ENCODE peak calls at places on chromosomes 16 and 17, in four cellular contexts. One of them, this sample, is unnamed.

GRCh38 chr16:78372302-78372701 is 272.8 kb downstream of the WWOX start:
- DNase-seq in hepatocyte: no peak
- DNase-seq in neural crest cell: no peak
- DNase-seq in AG10803: no peak
- DNase-seq in this sample: no peak

GRCh38 chr17:45983614-45984310 is 15.3 kb upstream of the STH start:
- DNase-seq in hepatocyte: no peak
- DNase-seq in neural crest cell: no peak
- DNase-seq in AG10803: no peak
- DNase-seq in this sample: no peak

GRCh38 chr17:45719335-45720071 is 64.6 kb upstream of the CRHR1 start:
- DNase-seq in hepatocyte: peak; percentile 68
- DNase-seq in neural crest cell: no peak
- DNase-seq in AG10803: peak; percentile 78
- DNase-seq in this sample: peak; percentile 90

GRCh38 chr16:72203401-72203800 is 31.4 kb upstream of the PMFBP1 start:
- DNase-seq in hepatocyte: no peak
- DNase-seq in neural crest cell: no peak
- DNase-seq in AG10803: peak; percentile 23
- DNase-seq in this sample: peak; percentile 30

GRCh38 chr17:77591231-77591785 is 367.2 kb upstream of the TNRC6C start:
- DNase-seq in hepatocyte: no peak
- DNase-seq in neural crest cell: no peak
- DNase-seq in AG10803: no peak
- DNase-seq in this sample: no peak

GRCh38 chr16:80122155-80122554 is 418.6 kb upstream of the DYNLRB2 start:
- DNase-seq in hepatocyte: peak; percentile 45
- DNase-seq in neural crest cell: no peak
- DNase-seq in AG10803: peak; percentile 76
- DNase-seq in this sample: no peak

GRCh38 chr17:72392056-72393010 is 271.5 kb downstream of the SOX9 start:
- DNase-seq in hepatocyte: no peak
- DNase-seq in neural crest cell: no peak
- DNase-seq in AG10803: peak; percentile 89
- DNase-seq in this sample: peak; percentile 78

GRCh38 chr16:88430185-88430523 is 22.9 kb upstream of the ZFPM1 start:
- DNase-seq in hepatocyte: no peak
- DNase-seq in neural crest cell: no peak
- DNase-seq in AG10803: no peak
- DNase-seq in this sample: no peak

GRCh38 chr17:59842901-59843652 is 49.7 kb downstream of the TUBD1 start:
- DNase-seq in hepatocyte: peak; percentile 77
- DNase-seq in neural crest cell: no peak
- DNase-seq in AG10803: peak; percentile 98
- DNase-seq in this sample: peak; percentile 97

GRCh38 chr16:66409156-66409555 is 17.9 kb upstream of the BEAN1 start:
- DNase-seq in hepatocyte: no peak
- DNase-seq in neural crest cell: no peak
- DNase-seq in AG10803: peak; percentile 51
- DNase-seq in this sample: peak; percentile 40

GRCh38 chr16:797120-797420 is 3.5 kb downstream of the GNG13 start:
- DNase-seq in hepatocyte: no peak
- DNase-seq in neural crest cell: no peak
- DNase-seq in AG10803: no peak
- DNase-seq in this sample: no peak

GRCh38 chr17:49018673-49019215 is 21.6 kb downstream of the IGF2BP1 start:
- DNase-seq in hepatocyte: no peak
- DNase-seq in neural crest cell: no peak
- DNase-seq in AG10803: no peak
- DNase-seq in this sample: no peak

GRCh38 chr16:24036614-24037013 is 200.8 kb downstream of the PRKCB start:
- DNase-seq in hepatocyte: peak; percentile 75
- DNase-seq in neural crest cell: peak; percentile 52
- DNase-seq in AG10803: peak; percentile 40
- DNase-seq in this sample: peak; percentile 41

GRCh38 chr17:21001813-21002221 is 41.0 kb downstream of the USP22 start:
- DNase-seq in hepatocyte: no peak
- DNase-seq in neural crest cell: no peak
- DNase-seq in AG10803: no peak
- DNase-seq in this sample: no peak

GRCh38 chr16:1124795-1125194 is 28.1 kb upstream of the CACNA1H start:
- DNase-seq in hepatocyte: no peak
- DNase-seq in neural crest cell: no peak
- DNase-seq in AG10803: no peak
- DNase-seq in this sample: no peak

GRCh38 chr16:27195068-27195741 is 8.1 kb upstream of the KDM8 start:
- DNase-seq in hepatocyte: no peak
- DNase-seq in neural crest cell: no peak
- DNase-seq in AG10803: peak; percentile 6
- DNase-seq in this sample: no peak

GRCh38 chr16:85601730-85602401 is 11.3 kb upstream of the GSE1 start:
- DNase-seq in hepatocyte: no peak
- DNase-seq in neural crest cell: no peak
- DNase-seq in AG10803: no peak
- DNase-seq in this sample: no peak

DNA sequence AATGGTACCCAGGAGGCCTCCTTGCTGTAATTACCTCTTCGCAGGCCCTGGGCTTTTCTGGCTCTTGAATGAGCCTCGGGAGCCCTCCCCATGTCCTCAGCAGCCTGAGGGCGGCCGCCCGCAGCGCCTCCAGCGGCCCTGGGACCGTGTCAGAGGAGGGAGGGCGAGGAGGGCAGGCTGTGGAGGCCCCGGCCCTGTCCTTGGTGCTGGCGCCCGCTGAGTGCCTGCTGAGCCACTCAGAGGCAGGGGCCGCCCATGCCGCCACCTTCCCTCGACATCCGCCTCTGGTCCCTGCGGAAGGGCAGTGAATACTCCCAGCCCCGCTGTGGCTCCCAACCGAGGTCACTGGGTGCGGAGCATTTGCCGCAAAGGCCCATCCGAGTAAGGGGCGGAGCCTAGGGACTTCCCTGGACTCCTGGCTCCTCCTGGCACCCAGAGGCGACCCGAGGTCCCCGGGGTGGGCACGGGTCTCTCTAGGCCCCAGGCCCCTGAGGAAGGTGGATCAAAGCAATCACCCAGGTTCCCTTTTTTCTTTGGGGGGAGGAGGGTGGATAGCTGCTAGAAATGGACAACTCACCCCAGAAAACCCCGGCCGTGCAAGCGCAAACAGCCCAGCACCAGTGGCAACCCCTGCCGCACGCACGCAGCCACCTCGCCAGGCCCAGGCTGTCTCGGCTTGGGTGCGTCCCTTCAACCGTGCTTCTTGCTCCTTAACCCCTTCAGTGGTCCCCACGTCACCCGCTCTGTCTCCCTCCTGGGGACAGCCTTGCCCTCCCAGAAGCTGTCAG is 2.7 kb downstream of the RBFOX3 start:
- DNase-seq in hepatocyte: peak; percentile 84
- DNase-seq in neural crest cell: peak; percentile 50
- DNase-seq in AG10803: no peak
- DNase-seq in this sample: no peak
- TF ChIP-seq CTCF in hepatocyte: peak; percentile 38
- TF ChIP-seq CTCF in neural crest cell: no peak
- TF ChIP-seq CTCF in AG10803: no peak
- TF ChIP-seq CTCF in this sample: no peak

GRCh38 chr16:70715113-70715711 is 29.4 kb upstream of the MTSS2 start:
- DNase-seq in hepatocyte: peak; percentile 86
- DNase-seq in neural crest cell: no peak
- DNase-seq in AG10803: peak; percentile 99
- DNase-seq in this sample: peak; percentile 100
- TF ChIP-seq CTCF in hepatocyte: no peak
- TF ChIP-seq CTCF in neural crest cell: no peak
- TF ChIP-seq CTCF in AG10803: peak; percentile 31
- TF ChIP-seq CTCF in this sample: peak; percentile 49

GRCh38 chr17:81860756-81861568 is 627 bp upstream of the P4HB start:
- DNase-seq in hepatocyte: peak; percentile 100
- DNase-seq in neural crest cell: peak; percentile 97
- DNase-seq in AG10803: peak; percentile 100
- DNase-seq in this sample: peak; percentile 100
- TF ChIP-seq CTCF in hepatocyte: no peak
- TF ChIP-seq CTCF in neural crest cell: no peak
- TF ChIP-seq CTCF in AG10803: no peak
- TF ChIP-seq CTCF in this sample: no peak

GRCh38 chr16:57636184-57636583 is 7.8 kb downstream of the ADGRG1 start:
- DNase-seq in hepatocyte: no peak
- DNase-seq in neural crest cell: no peak
- DNase-seq in AG10803: no peak
- DNase-seq in this sample: no peak

GRCh38 chr16:57637424-57637823 is 9.0 kb downstream of the ADGRG1 start:
- DNase-seq in hepatocyte: no peak
- DNase-seq in neural crest cell: peak; percentile 58
- DNase-seq in AG10803: no peak
- DNase-seq in this sample: no peak

GRCh38 chr16:57637020-57637419 is 8.6 kb downstream of the ADGRG1 start:
- DNase-seq in hepatocyte: no peak
- DNase-seq in neural crest cell: no peak
- DNase-seq in AG10803: no peak
- DNase-seq in this sample: no peak

GRCh38 chr16:57634171-57634570 is 5.7 kb downstream of the ADGRG1 start:
- DNase-seq in hepatocyte: no peak
- DNase-seq in neural crest cell: no peak
- DNase-seq in AG10803: peak; percentile 25
- DNase-seq in this sample: peak; percentile 46

DNA sequence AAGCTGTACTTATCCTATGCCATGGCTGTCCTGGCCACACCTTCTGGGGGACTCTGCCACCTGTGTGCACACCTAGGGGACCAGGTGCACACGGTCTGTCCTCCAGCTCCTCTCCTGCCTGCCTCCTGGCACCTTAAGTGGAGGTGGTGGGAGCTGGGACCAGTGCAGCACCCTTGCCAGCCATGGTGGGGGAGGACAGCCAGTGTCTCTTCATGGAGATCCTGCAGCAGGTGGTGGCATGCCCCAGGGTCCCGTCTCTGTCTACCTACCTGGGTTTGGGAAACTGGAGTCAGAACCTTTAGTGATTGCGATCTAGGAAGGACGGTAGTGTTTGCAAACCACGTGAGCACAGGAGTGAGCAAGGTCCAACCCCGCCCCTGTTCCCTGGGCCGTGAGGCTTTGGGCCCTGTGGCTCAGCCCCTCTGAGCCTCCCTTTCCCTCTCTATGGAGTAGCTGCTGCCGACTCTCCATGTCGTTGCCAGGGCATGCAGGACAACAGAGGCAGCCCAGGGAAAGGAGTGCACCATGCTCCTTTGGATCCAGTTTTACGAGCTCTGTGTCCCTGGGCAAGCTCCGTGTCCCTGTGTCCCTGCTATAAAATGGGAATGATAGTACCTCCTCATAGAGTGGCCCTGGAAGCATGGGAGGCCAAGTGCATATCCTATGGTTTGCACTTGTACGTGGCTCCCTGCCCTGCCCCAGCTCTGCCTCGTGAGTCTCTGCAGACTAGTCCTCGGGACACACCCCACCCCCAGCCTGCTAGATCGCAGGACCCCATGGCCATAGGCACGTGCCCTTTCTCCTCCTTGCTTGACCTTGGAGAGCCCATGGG is 7.1 kb downstream of the ADGRG1 start:
- DNase-seq in hepatocyte: peak; percentile 85
- DNase-seq in neural crest cell: no peak
- DNase-seq in AG10803: no peak
- DNase-seq in this sample: no peak
- TF ChIP-seq CTCF in hepatocyte: no peak
- TF ChIP-seq CTCF in neural crest cell: no peak
- TF ChIP-seq CTCF in AG10803: no peak
- TF ChIP-seq CTCF in this sample: no peak

GRCh38 chr17:61349350-61349749 is 50.3 kb upstream of the TBX2 start:
- DNase-seq in hepatocyte: no peak
- DNase-seq in neural crest cell: no peak
- DNase-seq in AG10803: no peak
- DNase-seq in this sample: no peak
- TF ChIP-seq CTCF in hepatocyte: no peak
- TF ChIP-seq CTCF in neural crest cell: peak; percentile 41
- TF ChIP-seq CTCF in AG10803: peak; percentile 39
- TF ChIP-seq CTCF in this sample: peak; percentile 62

GRCh38 chr17:80999224-81000088 is 7.8 kb downstream of the CHMP6 start:
- DNase-seq in hepatocyte: no peak
- DNase-seq in neural crest cell: no peak
- DNase-seq in AG10803: no peak
- DNase-seq in this sample: no peak
- TF ChIP-seq CTCF in hepatocyte: no peak
- TF ChIP-seq CTCF in neural crest cell: no peak
- TF ChIP-seq CTCF in AG10803: no peak
- TF ChIP-seq CTCF in this sample: no peak

GRCh38 chr17:78986048-78986648 is 6.4 kb upstream of the LGALS3BP start:
- DNase-seq in hepatocyte: peak; percentile 69
- DNase-seq in neural crest cell: no peak
- DNase-seq in AG10803: peak; percentile 43
- DNase-seq in this sample: peak; percentile 30
- TF ChIP-seq CTCF in hepatocyte: peak; percentile 45
- TF ChIP-seq CTCF in neural crest cell: no peak
- TF ChIP-seq CTCF in AG10803: peak; percentile 39
- TF ChIP-seq CTCF in this sample: peak; percentile 46

GRCh38 chr16:6714510-6714909 is 618.1 kb upstream of the RBFOX1 start:
- DNase-seq in hepatocyte: no peak
- DNase-seq in neural crest cell: no peak
- DNase-seq in AG10803: no peak
- DNase-seq in this sample: no peak
- TF ChIP-seq CTCF in hepatocyte: no peak
- TF ChIP-seq CTCF in neural crest cell: no peak
- TF ChIP-seq CTCF in AG10803: no peak
- TF ChIP-seq CTCF in this sample: no peak

DNA sequence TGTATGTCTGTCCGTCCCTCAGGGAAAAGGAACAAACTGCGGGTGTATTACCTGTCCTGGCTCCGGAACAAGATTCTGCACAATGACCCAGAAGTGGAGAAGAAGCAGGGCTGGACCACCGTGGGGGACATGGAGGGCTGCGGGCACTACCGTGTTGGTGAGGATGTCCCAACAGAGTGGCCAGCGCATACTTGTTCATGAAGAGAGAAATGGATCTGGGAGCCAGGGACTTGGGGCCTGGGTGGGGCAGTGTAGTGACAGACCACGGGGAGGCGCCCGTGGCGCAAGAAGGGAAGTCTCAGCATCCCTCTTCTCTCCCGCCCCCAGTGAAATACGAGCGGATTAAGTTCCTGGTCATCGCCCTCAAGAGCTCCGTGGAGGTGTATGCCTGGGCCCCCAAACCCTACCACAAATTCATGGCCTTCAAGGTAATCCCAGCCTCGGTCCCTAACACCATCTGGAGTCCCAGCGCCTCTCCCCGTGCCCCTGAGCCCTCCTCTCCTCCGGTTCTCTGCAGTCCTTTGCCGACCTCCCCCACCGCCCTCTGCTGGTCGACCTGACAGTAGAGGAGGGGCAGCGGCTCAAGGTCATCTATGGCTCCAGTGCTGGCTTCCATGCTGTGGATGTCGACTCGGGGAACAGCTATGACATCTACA is 3.5 kb upstream of the C17orf107 start:
- DNase-seq in hepatocyte: no peak
- DNase-seq in neural crest cell: no peak
- DNase-seq in AG10803: no peak
- DNase-seq in this sample: no peak
- TF ChIP-seq CTCF in hepatocyte: no peak
- TF ChIP-seq CTCF in neural crest cell: no peak
- TF ChIP-seq CTCF in AG10803: peak; percentile 6
- TF ChIP-seq CTCF in this sample: peak; percentile 40